ENCODE peak calls at places on chromosome 20, in seven cellular contexts. A, U, D, I, V, L and R are unnamed samples.

GRCh38 chr20:57652865-57653545 is 32.8 kb upstream of the ZBP1 start:
- DNase-seq in A (peak), U (no peak), D (peak), I (no peak), V (peak), L (no peak), R (no peak)

GRCh38 chr20:34052414-34052813 is 58.7 kb downstream of the RALY start:
- DNase-seq in A (no peak), U (no peak), D (no peak), I (no peak), V (no peak), L (no peak), R (no peak)

GRCh38 chr20:1013566-1014340 is 11.6 kb upstream of the RSPO4 start:
- DNase-seq in A (no peak), U (no peak), D (no peak), I (no peak), V (no peak), L (no peak), R (no peak)

GRCh38 chr20:47358672-47359532 is 2.4 kb upstream of the ZMYND8 start:
- DNase-seq in A (peak), U (peak), D (peak), I (peak), V (peak), L (peak), R (peak)

GRCh38 chr20:42380287-42380686 is 762.1 kb upstream of the CHD6 start:
- DNase-seq in A (no peak), U (no peak), D (no peak), I (no peak), V (no peak), L (no peak), R (no peak)

GRCh38 chr20:24469116-24470030 is at the start of gene SYNDIG1:
- DNase-seq in A (no peak), U (no peak), D (peak), I (peak), V (peak), L (no peak), R (no peak)

GRCh38 chr20:35306931-35307517 is 14.8 kb upstream of the FAM83C start:
- DNase-seq in A (peak), U (peak), D (peak), I (peak), V (no peak), L (peak), R (no peak)

GRCh38 chr20:54062812-54063280 is 7.5 kb downstream of the BCAS1 start:
- DNase-seq in A (no peak), U (no peak), D (no peak), I (peak), V (no peak), L (peak), R (no peak)

GRCh38 chr20:45771182-45771759 is 20.4 kb downstream of the WFDC3 start:
- DNase-seq in A (peak), U (peak), D (peak), I (peak), V (peak), L (peak), R (no peak)

GRCh38 chr20:43119720-43120119 is 70.0 kb downstream of the PTPRT start:
- DNase-seq in A (no peak), U (no peak), D (no peak), I (no peak), V (no peak), L (no peak), R (no peak)

GRCh38 chr20:49278036-49278816 is at the start of gene ZNFX1:
- DNase-seq in A (peak), U (peak), D (peak), I (peak), V (peak), L (peak), R (peak)
- TF ChIP-seq CTCF in A (peak), U (no peak), D (peak), I (no peak), V (peak), L (no peak), R (no peak)

GRCh38 chr20:62501801-62502495 is 26.2 kb upstream of the GATA5 start:
- DNase-seq in A (no peak), U (no peak), D (no peak), I (peak), V (no peak), L (peak), R (no peak)
- TF ChIP-seq POLR2A in A (no peak), U (no peak), D (no peak), I (no peak), V (no peak), L (no peak), R (no peak)

GRCh38 chr20:3000852-3001523 is 42.4 kb upstream of the GNRH2 start:
- DNase-seq in A (no peak), U (no peak), D (no peak), I (peak), V (no peak), L (peak), R (no peak)
- TF ChIP-seq CTCF in A (peak), U (peak), D (no peak), I (peak), V (peak), L (peak), R (peak)

DNA sequence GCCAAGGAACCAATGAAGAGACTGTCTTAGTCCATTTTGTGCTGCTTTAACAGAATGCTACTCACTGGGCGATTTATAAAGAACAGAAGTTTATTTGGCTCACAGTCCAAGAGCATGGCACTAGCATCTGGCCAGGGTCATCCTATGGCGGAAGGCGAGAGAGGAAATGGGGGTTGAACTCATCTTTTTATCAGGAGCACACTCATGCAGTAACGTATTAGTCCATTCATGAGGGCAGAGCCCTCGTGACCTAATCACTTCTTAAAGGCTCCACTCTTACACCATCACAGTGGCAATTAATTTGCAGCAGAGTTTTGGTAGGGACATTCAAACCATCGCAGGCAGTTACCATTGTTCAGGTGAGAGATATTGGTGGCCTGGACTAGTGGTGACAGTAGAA is 8.5 kb downstream of the ARFGEF2 start:
- DNase-seq in A (no peak), U (no peak), D (no peak), I (no peak), V (no peak), L (no peak), R (no peak)
- TF ChIP-seq POLR2A in A (no peak), U (no peak), D (no peak), I (no peak), V (no peak), L (no peak), R (no peak)

DNA sequence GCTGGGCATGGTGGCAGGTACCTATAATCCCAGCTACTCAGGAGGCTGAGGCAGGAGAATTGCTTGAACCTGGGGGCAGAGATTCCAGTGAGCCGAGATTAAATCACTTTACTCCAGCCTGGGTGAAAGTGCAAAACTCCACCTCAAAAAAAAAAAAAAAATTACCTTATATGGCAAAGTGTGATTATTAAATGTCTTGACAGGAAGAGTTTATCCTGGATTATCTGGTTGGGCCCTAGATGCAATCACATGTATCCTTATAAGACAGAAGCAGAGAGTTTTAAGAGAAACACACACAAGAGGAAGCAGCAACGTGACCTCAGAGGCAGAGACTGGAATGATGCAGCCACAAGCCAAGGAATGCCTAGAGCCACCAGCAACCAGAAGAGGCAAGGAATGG is 11.0 kb downstream of the ADA start:
- DNase-seq in A (no peak), U (no peak), D (no peak), I (no peak), V (no peak), L (no peak), R (no peak)
- TF ChIP-seq CTCF in A (no peak), U (no peak), D (no peak), I (no peak), V (no peak), L (no peak), R (no peak)

GRCh38 chr20:62388839-62389600 is 2.1 kb downstream of the RPS21 start:
- DNase-seq in A (no peak), U (no peak), D (no peak), I (no peak), V (no peak), L (no peak), R (no peak)

GRCh38 chr20:62390306-62391164 is 3.6 kb downstream of the RPS21 start:
- DNase-seq in A (no peak), U (no peak), D (no peak), I (no peak), V (no peak), L (no peak), R (no peak)

GRCh38 chr20:62391165-62392076 is 4.5 kb downstream of the RPS21 start:
- DNase-seq in A (no peak), U (no peak), D (peak), I (no peak), V (no peak), L (no peak), R (no peak)

GRCh38 chr20:62387993-62388635 is 1.2 kb downstream of the RPS21 start:
- DNase-seq in A (no peak), U (no peak), D (no peak), I (no peak), V (no peak), L (no peak), R (no peak)

DNA sequence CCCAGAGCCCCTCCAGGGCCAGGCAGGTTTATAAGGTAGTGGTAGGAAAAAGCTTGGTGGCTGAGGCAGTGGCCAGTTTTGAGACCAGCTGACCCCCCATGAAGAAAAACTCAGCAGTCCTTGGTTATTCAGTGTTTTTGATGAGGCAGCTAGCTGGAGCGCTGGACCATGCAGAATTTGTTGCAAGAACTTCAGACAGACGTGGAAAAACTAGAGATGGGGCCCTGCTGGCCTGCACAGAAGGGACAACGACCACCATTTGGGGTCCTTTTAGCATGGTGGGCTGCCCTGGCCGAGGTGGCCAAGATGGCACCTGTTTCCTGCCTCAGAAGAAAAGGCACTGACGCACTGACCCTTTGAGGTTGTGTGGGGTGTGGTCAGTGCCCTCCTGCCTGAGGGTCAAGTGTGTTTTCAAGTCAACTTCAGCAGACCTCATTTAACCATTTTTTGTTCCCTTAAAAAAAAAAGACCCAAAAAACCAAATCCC is 2.7 kb downstream of the RPS21 start:
- DNase-seq in A (no peak), U (no peak), D (no peak), I (no peak), V (no peak), L (no peak), R (no peak)
- TF ChIP-seq POLR2A in A (no peak), U (no peak), D (no peak), I (no peak), V (no peak), L (no peak), R (no peak)

GRCh38 chr20:37379967-37380828 is 34.3 kb downstream of the SRC start:
- DNase-seq in A (no peak), U (no peak), D (no peak), I (peak), V (no peak), L (peak), R (no peak)

GRCh38 chr20:37382539-37383120 is 36.7 kb downstream of the SRC start:
- DNase-seq in A (no peak), U (no peak), D (no peak), I (peak), V (no peak), L (no peak), R (no peak)

GRCh38 chr20:37383229-37383989 is 37.5 kb downstream of the SRC start:
- DNase-seq in A (no peak), U (no peak), D (no peak), I (peak), V (peak), L (peak), R (no peak)

GRCh38 chr20:37380864-37381579 is 35.1 kb downstream of the SRC start:
- DNase-seq in A (no peak), U (no peak), D (no peak), I (peak), V (no peak), L (no peak), R (no peak)

DNA sequence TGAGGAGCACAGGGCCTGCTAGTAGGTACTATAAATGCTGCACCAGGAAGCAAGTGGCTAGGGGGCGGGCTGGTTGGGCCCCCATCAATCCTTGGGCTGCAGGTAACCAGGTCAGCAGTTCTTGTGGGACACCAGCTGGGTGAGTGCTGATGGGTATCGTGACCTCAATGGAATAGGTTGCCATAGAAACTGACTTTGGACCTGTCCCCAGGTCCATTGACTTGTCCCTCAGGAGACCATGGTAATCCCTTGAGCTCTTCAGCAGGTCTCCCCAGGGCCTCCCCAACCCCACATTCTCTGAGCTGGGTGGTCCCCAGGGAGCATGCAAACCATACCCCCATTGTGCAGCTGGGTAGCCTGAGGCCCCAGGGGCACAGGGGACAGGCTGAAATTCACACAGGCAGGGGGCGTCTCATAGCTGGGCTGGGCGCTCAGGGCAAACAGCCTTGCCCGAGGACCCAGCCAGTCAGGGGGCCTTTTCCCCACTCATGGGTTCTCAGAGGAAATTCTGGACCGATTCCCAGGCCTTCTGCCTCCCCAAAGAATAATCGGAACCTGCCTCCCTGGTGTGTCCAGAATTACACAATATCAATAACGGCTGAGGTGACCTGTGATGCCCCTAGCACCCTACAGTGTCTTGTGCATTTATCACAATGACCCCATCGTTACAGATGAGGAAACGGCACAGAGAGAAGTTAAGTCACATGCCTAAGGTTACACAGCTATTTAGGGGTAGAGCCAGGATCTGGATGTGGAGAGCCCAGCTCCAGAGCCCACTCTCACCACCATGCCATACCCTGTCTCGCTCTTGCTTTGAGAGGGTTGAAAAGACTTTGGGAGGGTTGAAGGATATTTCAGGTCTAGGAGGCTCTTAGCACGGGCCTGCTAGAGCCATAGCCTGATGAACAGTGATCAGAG is 35.9 kb downstream of the SRC start:
- DNase-seq in A (no peak), U (no peak), D (no peak), I (peak), V (no peak), L (no peak), R (no peak)
- TF ChIP-seq CTCF in A (no peak), U (no peak), D (no peak), I (peak), V (no peak), L (no peak), R (no peak)

GRCh38 chr20:3420211-3420707 is 12.8 kb upstream of the DNAAF9 start:
- DNase-seq in A (peak), U (peak), D (peak), I (peak), V (no peak), L (peak), R (no peak)
- TF ChIP-seq POLR2A in A (no peak), U (no peak), D (no peak), I (no peak), V (no peak), L (no peak), R (no peak)

GRCh38 chr20:13494019-13494418 is 144.7 kb downstream of the TASP1 start:
- DNase-seq in A (no peak), U (no peak), D (no peak), I (no peak), V (no peak), L (peak), R (no peak)

GRCh38 chr20:13493143-13493542 is 145.6 kb downstream of the TASP1 start:
- DNase-seq in A (no peak), U (no peak), D (no peak), I (no peak), V (no peak), L (no peak), R (no peak)

GRCh38 chr20:13486694-13487093 is 152.0 kb downstream of the TASP1 start:
- DNase-seq in A (no peak), U (no peak), D (no peak), I (no peak), V (no peak), L (no peak), R (no peak)

GRCh38 chr20:13487202-13487601 is 151.5 kb downstream of the TASP1 start:
- DNase-seq in A (no peak), U (no peak), D (no peak), I (no peak), V (no peak), L (no peak), R (no peak)

GRCh38 chr20:13492001-13492480 is 146.7 kb downstream of the TASP1 start:
- DNase-seq in A (peak), U (peak), D (peak), I (peak), V (peak), L (peak), R (no peak)
- TF ChIP-seq CTCF in A (peak), U (peak), D (no peak), I (no peak), V (no peak), L (no peak), R (no peak)